ENCODE peak calls at places on chromosomes 7 and 10, in six cellular contexts. A is left ventricle myocardium inferior, S is dorsolateral prefrontal cortex, U is hypothalamus, Y is left ventricle myocardium superior, B is NCI-H748 treated with DMSO at 0.1 percent for 48 hours. D is an unnamed sample.

GRCh38 chr10:22500567-22501369 is 155.5 kb downstream of the SPAG6 start:
- DNase-seq in S (no peak), A (no peak), U (no peak), Y (no peak), B (no peak), D (no peak)

GRCh38 chr10:69319911-69320316 is 41.6 kb downstream of the HK1 start:
- DNase-seq in B (no peak), Y (no peak), A (no peak), S (no peak), U (no peak), D (no peak)

GRCh38 chr10:58359541-58359940 is 24.7 kb downstream of the UBE2D1 start:
- DNase-seq in B (no peak), A (no peak), Y (no peak), U (no peak), S (no peak), D (no peak)

GRCh38 chr10:608331-609265 is 80.9 kb downstream of the DIP2C start:
- DNase-seq in A (no peak), B (no peak), Y (no peak), S (no peak), U (no peak), D (no peak)

GRCh38 chr7:103987455-103987854 is 2.0 kb downstream of the RELN start:
- DNase-seq in A (no peak), Y (no peak), U (no peak), B (no peak), S (no peak), D (no peak)

GRCh38 chr7:2012981-2013380 is 219.8 kb downstream of the MAD1L1 start:
- DNase-seq in S (peak), Y (peak), A (peak), U (no peak), B (no peak), D (peak)

GRCh38 chr7:75958802-75959543 is 35.4 kb downstream of the TMEM120A start:
- DNase-seq in Y (no peak), S (no peak), B (no peak), U (no peak), A (no peak), D (no peak)

GRCh38 chr10:71520042-71520441 is 123.3 kb downstream of the CDH23 start:
- DNase-seq in U (no peak), A (no peak), S (no peak), Y (no peak), B (no peak), D (no peak)

GRCh38 chr10:396107-396506 is 260.9 kb downstream of the ZMYND11 start:
- DNase-seq in U (no peak), Y (no peak), A (no peak), S (no peak), B (no peak), D (no peak)

GRCh38 chr10:74825033-74825370 is 1.4 kb upstream of the KAT6B start:
- DNase-seq in B (no peak), S (peak), Y (no peak), U (no peak), A (no peak), D (no peak)

GRCh38 chr10:24518981-24519597 is 204.6 kb downstream of the ARHGAP21 start:
- DNase-seq in S (peak), Y (peak), U (no peak), A (peak), B (peak), D (peak)

GRCh38 chr10:119770928-119771327 is 45.1 kb downstream of the INPP5F start:
- DNase-seq in Y (no peak), U (no peak), B (no peak), A (no peak), S (no peak), D (no peak)

GRCh38 chr7:101913247-101913721 is 95.9 kb downstream of the CUX1 start:
- DNase-seq in A (no peak), B (no peak), Y (no peak), S (peak), U (no peak), D (no peak)

GRCh38 chr7:33157311-33157710 is 27.9 kb downstream of the BBS9 start:
- DNase-seq in S (no peak), B (no peak), Y (no peak), A (no peak), U (no peak), D (no peak)